ENCODE peak calls at places on chromosomes 5 and 9, in six cellular contexts. One of them, this sample, is unnamed. For H4K20me1, the result is how much of the 10 kb centered on the place peaks cover.

GRCh38 chr5:67065237-67065636 is 131.4 kb downstream of the CD180 start:
- DNase-seq in PC-9: no peak
- DNase-seq in GM12878: peak
- DNase-seq in mammary epithelial cell: no peak
- DNase-seq in neural progenitor cell: peak
- DNase-seq in HepG2: no peak
- DNase-seq in this sample: no peak

GRCh38 chr9:91186311-91187101 is 175.2 kb downstream of the AUH start:
- DNase-seq in GM12878: no peak
- DNase-seq in HepG2: no peak
- DNase-seq in mammary epithelial cell: peak
- DNase-seq in neural progenitor cell: no peak
- DNase-seq in PC-9: no peak
- DNase-seq in this sample: peak

GRCh38 chr9:114930063-114930812 is at the start of gene TNFSF8:
- DNase-seq in HepG2: no peak
- DNase-seq in neural progenitor cell: no peak
- DNase-seq in GM12878: no peak
- DNase-seq in mammary epithelial cell: no peak
- DNase-seq in PC-9: no peak
- DNase-seq in this sample: no peak

GRCh38 chr5:96565843-96566242 is 96.3 kb upstream of the CAST start:
- DNase-seq in PC-9: peak
- DNase-seq in HepG2: no peak
- DNase-seq in neural progenitor cell: peak
- DNase-seq in GM12878: no peak
- DNase-seq in mammary epithelial cell: peak
- DNase-seq in this sample: peak

GRCh38 chr5:168362097-168362885 is 70.8 kb downstream of the WWC1 start:
- DNase-seq in PC-9: peak
- DNase-seq in GM12878: no peak
- DNase-seq in mammary epithelial cell: no peak
- DNase-seq in neural progenitor cell: no peak
- DNase-seq in HepG2: peak
- DNase-seq in this sample: peak

GRCh38 chr9:89422151-89422918 is 75.6 kb downstream of the SEMA4D start:
- DNase-seq in GM12878: no peak
- DNase-seq in neural progenitor cell: no peak
- DNase-seq in HepG2: no peak
- DNase-seq in PC-9: no peak
- DNase-seq in mammary epithelial cell: peak
- DNase-seq in this sample: peak

GRCh38 chr5:79512692-79513518 is 1.0 kb downstream of the HOMER1 start:
- DNase-seq in mammary epithelial cell: peak
- DNase-seq in HepG2: no peak
- DNase-seq in GM12878: no peak
- DNase-seq in PC-9: no peak
- DNase-seq in neural progenitor cell: peak
- DNase-seq in this sample: peak

GRCh38 chr5:146778795-146779579 is 99.6 kb downstream of the PPP2R2B start:
- DNase-seq in PC-9: no peak
- DNase-seq in mammary epithelial cell: no peak
- DNase-seq in neural progenitor cell: no peak
- DNase-seq in HepG2: no peak
- DNase-seq in GM12878: no peak
- DNase-seq in this sample: no peak

GRCh38 chr9:72585737-72586136 is 64.3 kb downstream of the TMC1 start:
- DNase-seq in GM12878: no peak
- DNase-seq in neural progenitor cell: no peak
- DNase-seq in HepG2: no peak
- DNase-seq in PC-9: no peak
- DNase-seq in mammary epithelial cell: peak
- DNase-seq in this sample: peak

GRCh38 chr5:60026174-60026573 is 132.6 kb upstream of the PDE4D start:
- DNase-seq in mammary epithelial cell: peak
- DNase-seq in HepG2: no peak
- DNase-seq in PC-9: no peak
- DNase-seq in neural progenitor cell: no peak
- DNase-seq in GM12878: no peak
- DNase-seq in this sample: no peak

GRCh38 chr5:102589661-102590060 is 90.9 kb upstream of the SLCO6A1 start:
- DNase-seq in GM12878: no peak
- DNase-seq in mammary epithelial cell: peak
- DNase-seq in PC-9: no peak
- DNase-seq in neural progenitor cell: no peak
- DNase-seq in HepG2: no peak
- DNase-seq in this sample: peak

GRCh38 chr9:129619787-129620668 is 873 bp downstream of the C9orf50 start:
- DNase-seq in GM12878: no peak
- DNase-seq in neural progenitor cell: peak
- DNase-seq in HepG2: no peak
- DNase-seq in PC-9: no peak
- DNase-seq in mammary epithelial cell: no peak
- DNase-seq in this sample: no peak

GRCh38 chr5:113022661-113023060 is 46.1 kb downstream of the DCP2 start:
- DNase-seq in HepG2: no peak
- DNase-seq in mammary epithelial cell: peak
- DNase-seq in PC-9: no peak
- DNase-seq in GM12878: peak
- DNase-seq in neural progenitor cell: no peak
- DNase-seq in this sample: peak

GRCh38 chr9:84991506-84991855 is 322.0 kb downstream of the NTRK2 start:
- DNase-seq in neural progenitor cell: peak
- DNase-seq in HepG2: no peak
- DNase-seq in GM12878: no peak
- DNase-seq in PC-9: no peak
- DNase-seq in mammary epithelial cell: no peak
- DNase-seq in this sample: no peak

GRCh38 chr9:18887546-18887945 is 145.5 kb downstream of the SAXO1 start:
- DNase-seq in neural progenitor cell: no peak
- DNase-seq in HepG2: no peak
- DNase-seq in mammary epithelial cell: no peak
- DNase-seq in GM12878: no peak
- DNase-seq in PC-9: no peak
- DNase-seq in this sample: peak

GRCh38 chr5:136113606-136114005 is 19.0 kb upstream of the SMAD5 start:
- DNase-seq in PC-9: no peak
- DNase-seq in neural progenitor cell: no peak
- DNase-seq in GM12878: no peak
- DNase-seq in HepG2: no peak
- DNase-seq in mammary epithelial cell: no peak
- DNase-seq in this sample: no peak

GRCh38 chr5:82494942-82495341 is 216.8 kb upstream of the RPS23 start:
- DNase-seq in HepG2: no peak
- DNase-seq in PC-9: no peak
- DNase-seq in mammary epithelial cell: no peak
- DNase-seq in neural progenitor cell: no peak
- DNase-seq in GM12878: no peak
- DNase-seq in this sample: peak

GRCh38 chr9:13377286-13377925 is 97.9 kb upstream of the MPDZ start:
- DNase-seq in neural progenitor cell: no peak
- DNase-seq in HepG2: no peak
- DNase-seq in PC-9: no peak
- DNase-seq in mammary epithelial cell: no peak
- DNase-seq in GM12878: no peak
- DNase-seq in this sample: peak

GRCh38 chr9:113462781-113463286 is 693 bp upstream of the RGS3 start:
- DNase-seq in neural progenitor cell: peak
- DNase-seq in GM12878: no peak
- DNase-seq in PC-9: no peak
- DNase-seq in HepG2: no peak
- DNase-seq in mammary epithelial cell: no peak
- DNase-seq in this sample: no peak

GRCh38 chr5:85108471-85108870 is 723.8 kb upstream of the EDIL3 start:
- DNase-seq in neural progenitor cell: peak
- DNase-seq in mammary epithelial cell: no peak
- DNase-seq in GM12878: no peak
- DNase-seq in HepG2: no peak
- DNase-seq in PC-9: no peak
- DNase-seq in this sample: peak

GRCh38 chr9:8419871-8420270 is 620.3 kb upstream of the DMAC1 start:
- DNase-seq in HepG2: no peak
- DNase-seq in neural progenitor cell: no peak
- DNase-seq in PC-9: no peak
- DNase-seq in GM12878: no peak
- DNase-seq in mammary epithelial cell: no peak
- DNase-seq in this sample: no peak

GRCh38 chr5:181042722-181043121 is 2.7 kb downstream of the BTNL9 start:
- DNase-seq in neural progenitor cell: no peak
- DNase-seq in GM12878: no peak
- DNase-seq in PC-9: no peak
- DNase-seq in mammary epithelial cell: no peak
- DNase-seq in HepG2: no peak
- DNase-seq in this sample: no peak

GRCh38 chr5:181044093-181044599 is 4.1 kb downstream of the BTNL9 start:
- DNase-seq in mammary epithelial cell: no peak
- DNase-seq in GM12878: no peak
- DNase-seq in HepG2: no peak
- DNase-seq in neural progenitor cell: no peak
- DNase-seq in PC-9: no peak
- DNase-seq in this sample: no peak

GRCh38 chr5:181044662-181045305 is 4.7 kb downstream of the BTNL9 start:
- DNase-seq in PC-9: no peak
- DNase-seq in GM12878: no peak
- DNase-seq in mammary epithelial cell: no peak
- DNase-seq in neural progenitor cell: no peak
- DNase-seq in HepG2: no peak
- DNase-seq in this sample: no peak

GRCh38 chr5:181042036-181042435 is 2.0 kb downstream of the BTNL9 start:
- DNase-seq in PC-9: no peak
- DNase-seq in HepG2: no peak
- DNase-seq in GM12878: no peak
- DNase-seq in neural progenitor cell: no peak
- DNase-seq in mammary epithelial cell: no peak
- DNase-seq in this sample: no peak

GRCh38 chr5:181043285-181044092 is 3.4 kb downstream of the BTNL9 start:
- DNase-seq in HepG2: no peak
- DNase-seq in GM12878: no peak
- DNase-seq in PC-9: no peak
- DNase-seq in neural progenitor cell: no peak
- DNase-seq in mammary epithelial cell: no peak
- DNase-seq in this sample: peak
- TF ChIP-seq CTCF in HepG2: peak
- TF ChIP-seq CTCF in GM12878: no peak
- TF ChIP-seq CTCF in PC-9: peak
- TF ChIP-seq CTCF in neural progenitor cell: peak
- TF ChIP-seq CTCF in mammary epithelial cell: no peak
- TF ChIP-seq CTCF in this sample: peak

DNA sequence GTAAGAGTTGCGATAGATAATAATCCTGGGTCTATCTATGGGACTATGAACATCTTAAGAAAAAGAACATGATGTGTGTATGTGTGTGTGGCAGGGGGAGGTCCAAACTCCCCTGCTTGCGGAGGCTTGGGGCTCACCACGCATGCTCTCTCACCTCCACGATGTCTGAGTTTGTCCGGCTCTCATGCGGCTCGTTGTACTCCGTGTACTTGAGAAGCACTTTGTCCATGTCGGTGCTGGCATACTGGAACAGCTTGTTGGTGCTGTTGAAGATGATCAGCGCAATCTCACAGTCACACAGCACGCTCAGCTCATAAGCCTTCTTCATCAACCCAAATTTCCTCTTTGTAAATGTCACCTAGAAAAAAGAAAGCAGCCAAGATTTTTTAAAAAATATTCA is 78.5 kb downstream of the MEF2C start:
- DNase-seq in HepG2: no peak
- DNase-seq in neural progenitor cell: no peak
- DNase-seq in GM12878: no peak
- DNase-seq in PC-9: no peak
- DNase-seq in mammary epithelial cell: no peak
- DNase-seq in this sample: no peak
- H3K4me2 ChIP-seq in HepG2: no peak
- H3K4me2 ChIP-seq in neural progenitor cell: no peak
- H3K4me2 ChIP-seq in GM12878: no peak
- H3K4me2 ChIP-seq in PC-9: no peak
- H3K4me2 ChIP-seq in mammary epithelial cell: no peak
- H3K4me2 ChIP-seq in this sample: no peak

GRCh38 chr9:133942206-133942975 is 49.7 kb downstream of the VAV2 start:
- DNase-seq in neural progenitor cell: no peak
- DNase-seq in HepG2: no peak
- DNase-seq in GM12878: no peak
- DNase-seq in mammary epithelial cell: no peak
- DNase-seq in PC-9: no peak
- DNase-seq in this sample: no peak

GRCh38 chr9:133945314-133945975 is 46.7 kb downstream of the VAV2 start:
- DNase-seq in GM12878: peak
- DNase-seq in HepG2: no peak
- DNase-seq in PC-9: no peak
- DNase-seq in mammary epithelial cell: no peak
- DNase-seq in neural progenitor cell: no peak
- DNase-seq in this sample: no peak

GRCh38 chr9:133944746-133945135 is 47.4 kb downstream of the VAV2 start:
- DNase-seq in mammary epithelial cell: peak
- DNase-seq in PC-9: no peak
- DNase-seq in HepG2: no peak
- DNase-seq in neural progenitor cell: no peak
- DNase-seq in GM12878: no peak
- DNase-seq in this sample: peak

GRCh38 chr9:133943036-133943780 is 48.9 kb downstream of the VAV2 start:
- DNase-seq in neural progenitor cell: no peak
- DNase-seq in GM12878: no peak
- DNase-seq in PC-9: no peak
- DNase-seq in HepG2: no peak
- DNase-seq in mammary epithelial cell: no peak
- DNase-seq in this sample: no peak

GRCh38 chr9:133943781-133944745 is 48.1 kb downstream of the VAV2 start:
- DNase-seq in HepG2: no peak
- DNase-seq in PC-9: no peak
- DNase-seq in mammary epithelial cell: peak
- DNase-seq in GM12878: no peak
- DNase-seq in neural progenitor cell: peak
- DNase-seq in this sample: no peak
- H4K20me1 ChIP-seq in HepG2: under half
- H4K20me1 ChIP-seq in PC-9: under half
- H4K20me1 ChIP-seq in mammary epithelial cell: under half
- H4K20me1 ChIP-seq in GM12878: under half
- H4K20me1 ChIP-seq in neural progenitor cell: half or more
- H4K20me1 ChIP-seq in this sample: under half

GRCh38 chr5:148739023-148739422 is 84.7 kb upstream of the HTR4 start:
- DNase-seq in PC-9: no peak
- DNase-seq in HepG2: peak
- DNase-seq in mammary epithelial cell: no peak
- DNase-seq in neural progenitor cell: no peak
- DNase-seq in GM12878: no peak
- DNase-seq in this sample: no peak

GRCh38 chr5:148746826-148747535 is 79.4 kb upstream of the ADRB2 start:
- DNase-seq in GM12878: no peak
- DNase-seq in PC-9: no peak
- DNase-seq in neural progenitor cell: no peak
- DNase-seq in mammary epithelial cell: peak
- DNase-seq in HepG2: no peak
- DNase-seq in this sample: no peak

GRCh38 chr5:148739524-148739923 is 85.2 kb upstream of the HTR4 start:
- DNase-seq in HepG2: peak
- DNase-seq in PC-9: no peak
- DNase-seq in GM12878: no peak
- DNase-seq in neural progenitor cell: no peak
- DNase-seq in mammary epithelial cell: no peak
- DNase-seq in this sample: no peak

GRCh38 chr5:148740466-148740865 is 85.9 kb upstream of the ADRB2 start:
- DNase-seq in PC-9: no peak
- DNase-seq in GM12878: no peak
- DNase-seq in neural progenitor cell: no peak
- DNase-seq in HepG2: no peak
- DNase-seq in mammary epithelial cell: no peak
- DNase-seq in this sample: no peak

GRCh38 chr5:148740966-148741742 is 85.3 kb upstream of the ADRB2 start:
- DNase-seq in HepG2: peak
- DNase-seq in GM12878: no peak
- DNase-seq in mammary epithelial cell: peak
- DNase-seq in PC-9: peak
- DNase-seq in neural progenitor cell: peak
- DNase-seq in this sample: peak
- TF ChIP-seq CTCF in HepG2: peak
- TF ChIP-seq CTCF in GM12878: peak
- TF ChIP-seq CTCF in mammary epithelial cell: peak
- TF ChIP-seq CTCF in PC-9: peak
- TF ChIP-seq CTCF in neural progenitor cell: peak
- TF ChIP-seq CTCF in this sample: peak

This sample was measured in PC-3.